ENCODE peak calls at places on chromosomes 13 and 19, in six cellular contexts. M, S, X, T, P and V are unnamed samples.

GRCh38 chr19:35642312-35642711 is 767 bp downstream of the ETV2 start:
- DNase-seq in M (no peak), S (no peak), X (no peak), T (no peak), P (no peak), V (no peak)

GRCh38 chr19:10110076-10110971 is 1.2 kb upstream of the P2RY11 start:
- DNase-seq in M (no peak), S (no peak), X (no peak), T (no peak), P (no peak), V (no peak)

GRCh38 chr13:21435710-21436151 is 23.4 kb downstream of the ZDHHC20 start:
- DNase-seq in M (no peak), S (peak), X (peak), T (peak), P (peak), V (no peak)

GRCh38 chr13:110854866-110855265 is 60.0 kb downstream of the ANKRD10 start:
- DNase-seq in M (no peak), S (no peak), X (no peak), T (no peak), P (no peak), V (no peak)

GRCh38 chr19:7210359-7210758 is 83.9 kb downstream of the INSR start:
- DNase-seq in M (no peak), S (no peak), X (no peak), T (no peak), P (no peak), V (no peak)

GRCh38 chr19:12543855-12544254 is 7.4 kb downstream of the ZNF564 start:
- DNase-seq in M (no peak), S (peak), X (no peak), T (no peak), P (no peak), V (no peak)

GRCh38 chr19:30529876-30530275 is 157.7 kb downstream of the ZNF536 start:
- DNase-seq in M (no peak), S (no peak), X (no peak), T (no peak), P (no peak), V (no peak)

GRCh38 chr13:97222934-97223710 is 989 bp downstream of the MBNL2 start:
- DNase-seq in M (peak), S (no peak), X (no peak), T (peak), P (no peak), V (no peak)

GRCh38 chr19:53910170-53910518 is 1.1 kb downstream of the CACNG7 start:
- DNase-seq in M (peak), S (no peak), X (no peak), T (no peak), P (peak), V (no peak)

GRCh38 chr13:86464193-86464592 is 665.0 kb upstream of the SLITRK6 start:
- DNase-seq in M (no peak), S (no peak), X (no peak), T (no peak), P (no peak), V (no peak)

GRCh38 chr13:44651209-44651608 is 75.1 kb upstream of the TSC22D1 start:
- DNase-seq in M (no peak), S (no peak), X (no peak), T (no peak), P (no peak), V (no peak)

GRCh38 chr13:76500894-76501293 is 385.3 kb downstream of the KCTD12 start:
- DNase-seq in M (no peak), S (no peak), X (no peak), T (no peak), P (no peak), V (no peak)

GRCh38 chr19:36213793-36214387 is 575 bp downstream of the ZNF565 start:
- DNase-seq in M (peak), S (peak), X (no peak), T (no peak), P (peak), V (no peak)

GRCh38 chr13:59519776-59520175 is 644.0 kb downstream of the DIAPH3 start:
- DNase-seq in M (no peak), S (peak), X (no peak), T (no peak), P (no peak), V (no peak)

GRCh38 chr13:97354808-97355207 is 79.2 kb upstream of the RAP2A start:
- DNase-seq in M (no peak), S (no peak), X (no peak), T (no peak), P (no peak), V (no peak)

GRCh38 chr13:99442273-99442895 is 58.9 kb upstream of the TM9SF2 start:
- DNase-seq in M (peak), S (peak), X (no peak), T (peak), P (peak), V (peak)

GRCh38 chr13:43300817-43301216 is 277.4 kb downstream of the DNAJC15 start:
- DNase-seq in M (no peak), S (no peak), X (no peak), T (no peak), P (no peak), V (no peak)

GRCh38 chr19:33246729-33247440 is 21.2 kb upstream of the SLC7A10 start:
- DNase-seq in M (no peak), S (no peak), X (no peak), T (no peak), P (no peak), V (no peak)

GRCh38 chr19:1872807-1873523 is 9.6 kb upstream of the KLF16 start:
- DNase-seq in M (no peak), S (no peak), X (peak), T (no peak), P (no peak), V (no peak)
- H3K4me3 ChIP-seq in M (no peak), S (no peak), X (peak), T (no peak), P (no peak), V (no peak)

GRCh38 chr19:22634450-22634827 is 315 bp downstream of the ZNF492 start:
- DNase-seq in M (no peak), S (no peak), X (no peak), T (no peak), P (no peak), V (no peak)
- H3K4me3 ChIP-seq in M (no peak), S (peak), X (peak), T (peak), P (no peak), V (peak)

GRCh38 chr13:41590122-41590521 is 132.8 kb downstream of the RGCC start:
- DNase-seq in M (no peak), S (no peak), X (no peak), T (no peak), P (no peak), V (no peak)

GRCh38 chr13:41588899-41589298 is 131.5 kb downstream of the RGCC start:
- DNase-seq in M (no peak), S (peak), X (no peak), T (no peak), P (no peak), V (no peak)

GRCh38 chr13:41587490-41587889 is 130.1 kb downstream of the RGCC start:
- DNase-seq in M (no peak), S (no peak), X (no peak), T (peak), P (no peak), V (peak)

GRCh38 chr13:41589434-41589833 is 132.1 kb downstream of the RGCC start:
- DNase-seq in M (no peak), S (no peak), X (no peak), T (no peak), P (no peak), V (no peak)

DNA sequence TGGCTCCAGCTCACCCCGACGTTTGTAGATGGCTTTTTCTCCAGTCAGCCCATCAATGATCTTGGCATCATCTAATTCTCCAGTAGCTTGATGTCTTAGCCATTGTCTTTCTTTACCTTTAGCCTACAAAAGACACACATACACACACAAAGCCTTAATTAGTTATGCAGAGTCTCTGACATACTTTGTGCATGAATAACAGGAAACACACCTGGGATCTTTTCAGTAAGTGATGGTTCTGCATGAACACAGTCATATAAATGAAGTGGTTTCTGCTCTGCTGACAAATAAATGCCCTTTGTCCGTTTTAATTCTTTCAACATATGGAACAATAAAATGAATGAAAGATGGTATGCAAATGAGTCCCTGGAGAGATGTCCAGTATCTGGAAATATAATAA is 133.3 kb downstream of the RGCC start:
- DNase-seq in M (no peak), S (no peak), X (no peak), T (no peak), P (no peak), V (no peak)
- H3K4me3 ChIP-seq in M (no peak), S (no peak), X (no peak), T (no peak), P (no peak), V (no peak)

GRCh38 chr19:16342002-16342715 is 17.5 kb downstream of the KLF2 start:
- DNase-seq in M (no peak), S (no peak), X (no peak), T (peak), P (peak), V (no peak)
- H3K4me3 ChIP-seq in M (no peak), S (no peak), X (no peak), T (peak), P (no peak), V (no peak)

DNA sequence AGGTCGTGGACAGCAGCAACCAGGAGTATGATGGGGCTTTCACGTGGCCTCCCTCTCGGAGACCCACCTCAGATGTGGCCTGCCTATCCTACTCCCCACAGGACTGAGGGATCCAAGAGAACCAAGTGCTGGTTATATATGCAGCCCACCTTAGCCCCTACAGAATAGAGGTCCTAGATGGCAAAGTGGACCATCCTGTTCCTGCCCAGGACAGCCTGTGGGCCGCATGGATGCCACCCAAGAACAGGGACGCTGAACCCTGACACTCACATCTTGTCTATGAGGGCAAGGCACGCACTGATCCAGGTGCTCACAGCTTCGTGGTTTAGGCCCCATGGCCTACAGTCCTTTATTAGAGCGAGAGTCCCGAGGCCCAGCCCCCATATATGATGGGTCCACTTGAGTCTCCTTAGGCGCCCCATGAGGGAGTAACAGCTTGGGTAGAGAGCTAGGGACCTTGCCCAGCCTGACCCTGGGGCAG is 1.5 kb upstream of the SLC27A5 start:
- DNase-seq in M (no peak), S (no peak), X (no peak), T (no peak), P (no peak), V (no peak)
- H3K4me3 ChIP-seq in M (no peak), S (no peak), X (no peak), T (no peak), P (no peak), V (peak)